ENCODE peak calls at places on chromosome 11, in five cellular contexts. One of them, this sample, is unnamed.

GRCh38 chr11:70128435-70128906 is 50.4 kb downstream of the ANO1 start:
- DNase-seq in anterior cingulate cortex: no peak
- DNase-seq in DMS153: peak; percentile 30
- DNase-seq in astrocyte of the spinal cord: peak; percentile 61
- DNase-seq in NCI-H1436: no peak
- DNase-seq in this sample: peak; percentile 56

GRCh38 chr11:35629914-35630313 is 11.7 kb downstream of the FJX1 start:
- DNase-seq in anterior cingulate cortex: no peak
- DNase-seq in NCI-H1436: no peak
- DNase-seq in astrocyte of the spinal cord: peak; percentile 97
- DNase-seq in DMS153: no peak
- DNase-seq in this sample: peak; percentile 98

GRCh38 chr11:12914401-12914912 is 94.7 kb upstream of the RASSF10 start:
- DNase-seq in NCI-H1436: peak; percentile 10
- DNase-seq in astrocyte of the spinal cord: peak; percentile 62
- DNase-seq in anterior cingulate cortex: peak; percentile 83
- DNase-seq in DMS153: no peak
- DNase-seq in this sample: peak; percentile 24

GRCh38 chr11:85076535-85077330 is 550.4 kb downstream of the DLG2 start:
- DNase-seq in DMS153: peak; percentile 15
- DNase-seq in anterior cingulate cortex: no peak
- DNase-seq in NCI-H1436: peak; percentile 33
- DNase-seq in astrocyte of the spinal cord: peak; percentile 64
- DNase-seq in this sample: no peak

GRCh38 chr11:17798716-17799115 is 64.1 kb downstream of the KCNC1 start:
- DNase-seq in anterior cingulate cortex: no peak
- DNase-seq in astrocyte of the spinal cord: no peak
- DNase-seq in DMS153: no peak
- DNase-seq in NCI-H1436: no peak
- DNase-seq in this sample: no peak

GRCh38 chr11:129249351-129249750 is 57.2 kb upstream of the ARHGAP32 start:
- DNase-seq in NCI-H1436: no peak
- DNase-seq in astrocyte of the spinal cord: peak; percentile 90
- DNase-seq in DMS153: no peak
- DNase-seq in anterior cingulate cortex: no peak
- DNase-seq in this sample: no peak

GRCh38 chr11:15748673-15749190 is 607.6 kb downstream of the SOX6 start:
- DNase-seq in DMS153: no peak
- DNase-seq in NCI-H1436: no peak
- DNase-seq in anterior cingulate cortex: no peak
- DNase-seq in astrocyte of the spinal cord: no peak
- DNase-seq in this sample: no peak

GRCh38 chr11:63705526-63705925 is 24.2 kb downstream of the RTN3 start:
- DNase-seq in anterior cingulate cortex: no peak
- DNase-seq in astrocyte of the spinal cord: no peak
- DNase-seq in NCI-H1436: no peak
- DNase-seq in DMS153: no peak
- DNase-seq in this sample: no peak

This sample was measured in dermis blood vessel endothelial cell.